ENCODE peak calls at places on chromosomes 11 and 22, in nine cellular contexts. Z, H, F, O, G, B, R, L and W are unnamed samples.

GRCh38 chr11:34204396-34205279 is 99.2 kb downstream of the NAT10 start:
- DNase-seq in L (no peak), F (no peak), R (no peak), B (no peak), Z (no peak), O (no peak), H (no peak), G (no peak), W (no peak)

GRCh38 chr11:117610045-117610444 is 187.0 kb downstream of the DSCAML1 start:
- DNase-seq in G (no peak), H (no peak), Z (no peak), R (no peak), B (no peak), F (no peak), L (no peak), O (no peak), W (no peak)

GRCh38 chr22:41478891-41479521 is 10.1 kb downstream of the ACO2 start:
- DNase-seq in F (no peak), L (no peak), R (no peak), Z (no peak), G (no peak), O (no peak), H (peak; percentile 70), B (no peak), W (no peak)

GRCh38 chr11:29996016-29996415 is 20.8 kb downstream of the KCNA4 start:
- DNase-seq in H (no peak), Z (no peak), G (no peak), R (no peak), L (no peak), O (no peak), F (no peak), B (no peak), W (no peak)

GRCh38 chr22:47218671-47219070 is 456.2 kb downstream of the TBC1D22A start:
- DNase-seq in O (no peak), G (no peak), L (no peak), B (no peak), F (no peak), Z (no peak), R (no peak), H (peak; percentile 41), W (no peak)

GRCh38 chr22:26970809-26971394 is 313.5 kb downstream of the MIAT start:
- DNase-seq in R (no peak), O (no peak), H (no peak), L (no peak), Z (no peak), F (no peak), B (no peak), G (no peak), W (no peak)

GRCh38 chr22:49976439-49977175 is 16.0 kb downstream of the PIM3 start:
- DNase-seq in L (no peak), H (no peak), Z (no peak), B (peak; percentile 28), G (no peak), O (no peak), R (no peak), F (no peak), W (no peak)

GRCh38 chr11:7965386-7965785 is at the start of gene NLRP10:
- DNase-seq in R (no peak), B (no peak), Z (no peak), O (no peak), L (no peak), F (no peak), G (no peak), H (no peak), W (no peak)

GRCh38 chr11:22832315-22833041 is 2.9 kb upstream of the SVIP start:
- DNase-seq in H (no peak), R (no peak), G (no peak), F (no peak), L (no peak), O (no peak), B (no peak), Z (no peak), W (no peak)

GRCh38 chr11:11220786-11221185 is 132.3 kb downstream of the CSNK2A3 start:
- DNase-seq in F (no peak), O (no peak), Z (no peak), G (no peak), R (no peak), B (no peak), L (no peak), H (no peak), W (no peak)

GRCh38 chr11:122189259-122189658 is 73.2 kb upstream of the BLID start:
- DNase-seq in Z (no peak), O (no peak), F (no peak), R (no peak), B (no peak), G (peak; percentile 46), L (no peak), H (no peak), W (no peak)

GRCh38 chr22:19761500-19762314 is 1.1 kb downstream of the TBX1 start:
- DNase-seq in F (no peak), O (no peak), B (no peak), H (no peak), L (no peak), R (no peak), Z (peak; percentile 61), G (no peak), W (no peak)
- H3K4me1 ChIP-seq in F (peaks cover 7% of the 10 kb centered on the region), O (peaks cover 12% of the 10 kb centered on the region), B (no peaks in the 10 kb centered on the region), H (peaks cover 36% of the 10 kb centered on the region), L (peaks cover 9% of the 10 kb centered on the region), R (peaks cover 19% of the 10 kb centered on the region), Z (peaks cover 24% of the 10 kb centered on the region), G (peaks cover 13% of the 10 kb centered on the region), W (peaks cover 22% of the 10 kb centered on the region)

GRCh38 chr11:2899080-2899783 is 13.7 kb upstream of the CDKN1C start:
- DNase-seq in F (peak; percentile 81), G (no peak), H (peak; percentile 79), B (no peak), L (no peak), Z (no peak), R (no peak), O (no peak), W (no peak)
- H3K4me1 ChIP-seq in F (peaks cover 15% of the 10 kb centered on the region), G (no peaks in the 10 kb centered on the region), H (peaks cover 17% of the 10 kb centered on the region), B (peaks cover 21% of the 10 kb centered on the region), L (peaks cover 15% of the 10 kb centered on the region), Z (peaks cover 8% of the 10 kb centered on the region), R (peaks cover 43% of the 10 kb centered on the region), O (peaks cover 24% of the 10 kb centered on the region), W (peaks cover 14% of the 10 kb centered on the region)

GRCh38 chr11:93525601-93526000 is 17.6 kb downstream of the SMCO4 start:
- DNase-seq in O (no peak), L (no peak), Z (no peak), B (no peak), H (no peak), F (no peak), R (no peak), G (no peak), W (no peak)

GRCh38 chr11:93524173-93524536 is 19.0 kb downstream of the SMCO4 start:
- DNase-seq in O (no peak), Z (no peak), B (no peak), H (no peak), R (no peak), F (no peak), G (no peak), L (no peak), W (no peak)

GRCh38 chr11:93526691-93527583 is 16.3 kb downstream of the SMCO4 start:
- DNase-seq in F (no peak), G (no peak), O (no peak), Z (no peak), H (no peak), L (no peak), B (no peak), R (no peak), W (no peak)

GRCh38 chr11:93524868-93525267 is 18.3 kb downstream of the SMCO4 start:
- DNase-seq in O (no peak), B (no peak), G (no peak), Z (no peak), H (no peak), R (no peak), L (no peak), F (no peak), W (no peak)

DNA sequence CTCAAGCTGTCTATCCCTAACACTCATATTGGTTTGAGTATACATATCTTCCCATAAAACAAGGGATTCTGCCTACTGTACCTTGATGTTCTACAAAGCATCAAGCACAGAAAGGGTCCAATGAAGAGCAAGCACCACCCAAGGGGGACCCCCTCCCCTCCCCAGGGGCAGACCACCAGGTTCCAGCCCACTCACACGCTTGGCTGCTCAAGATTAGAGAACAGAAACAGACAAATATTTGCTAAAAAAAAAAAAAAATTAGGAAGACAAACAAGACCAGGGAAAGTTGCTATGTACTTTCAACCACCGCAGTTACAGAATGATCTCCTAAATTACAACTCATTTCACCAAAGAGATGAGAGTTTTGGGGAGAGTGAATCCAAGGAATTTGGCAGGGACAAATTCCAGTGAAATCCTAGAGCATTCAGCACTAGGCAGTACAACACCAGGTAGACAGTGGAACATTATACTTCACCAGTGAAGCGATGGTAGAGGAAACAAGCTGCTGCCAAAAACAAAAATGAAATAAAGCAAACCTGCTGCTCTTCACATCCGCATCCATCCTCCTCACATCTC is 17.0 kb downstream of the SMCO4 start:
- DNase-seq in F (no peak), B (no peak), O (no peak), H (no peak), R (no peak), G (no peak), L (no peak), Z (no peak), W (no peak)
- H3K4me1 ChIP-seq in F (peaks cover 51% of the 10 kb centered on the region), B (no peaks in the 10 kb centered on the region), O (peaks cover 60% of the 10 kb centered on the region), H (peaks cover 21% of the 10 kb centered on the region), R (no peaks in the 10 kb centered on the region), G (peaks cover 12% of the 10 kb centered on the region), L (peaks cover 5% of the 10 kb centered on the region), Z (peaks cover 12% of the 10 kb centered on the region), W (peaks cover 38% of the 10 kb centered on the region)

GRCh38 chr22:31628969-31629723 is 32.9 kb downstream of the PISD start:
- DNase-seq in F (no peak), B (no peak), Z (no peak), R (no peak), L (no peak), H (no peak), O (no peak), G (no peak), W (no peak)

GRCh38 chr22:31628362-31628761 is 33.7 kb downstream of the PISD start:
- DNase-seq in B (no peak), H (no peak), O (no peak), F (no peak), Z (no peak), R (no peak), G (no peak), L (no peak), W (no peak)

GRCh38 chr22:31630331-31631329 is 31.4 kb downstream of the PISD start:
- DNase-seq in H (peak; percentile 88), Z (peak; percentile 87), G (peak; percentile 76), F (peak; percentile 90), B (peak; percentile 93), O (peak; percentile 93), L (peak; percentile 64), R (peak; percentile 90), W (peak; percentile 82)

GRCh38 chr22:31629741-31630184 is 32.3 kb downstream of the PISD start:
- DNase-seq in H (no peak), B (no peak), F (no peak), Z (no peak), L (no peak), O (no peak), R (no peak), G (no peak), W (no peak)

DNA sequence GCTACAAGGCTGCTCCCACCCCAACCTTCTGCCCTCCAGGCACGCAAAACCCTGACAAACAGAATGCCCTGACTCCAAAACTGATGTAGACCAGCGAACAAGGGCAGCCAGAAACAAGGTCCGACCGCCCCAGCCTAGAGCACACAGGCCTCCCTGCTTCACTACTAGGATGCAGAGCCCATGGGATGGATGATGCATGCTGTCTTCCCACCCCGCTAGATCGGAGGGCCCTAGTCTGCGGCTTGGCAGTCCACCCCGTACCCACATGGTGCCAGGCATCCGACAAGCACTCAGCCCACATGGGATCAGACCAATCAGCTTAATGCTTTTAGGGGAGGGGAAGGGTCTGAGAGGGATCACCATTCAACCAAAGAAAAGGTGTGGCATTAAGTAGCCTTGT is 30.6 kb downstream of the PISD start:
- DNase-seq in F (no peak), G (no peak), O (no peak), B (peak; percentile 36), L (no peak), Z (no peak), H (no peak), R (no peak), W (no peak)
- H3K4me1 ChIP-seq in F (peaks cover 19% of the 10 kb centered on the region), G (peaks cover 7% of the 10 kb centered on the region), O (peaks cover 41% of the 10 kb centered on the region), B (no peaks in the 10 kb centered on the region), L (peaks cover 11% of the 10 kb centered on the region), Z (peaks cover 10% of the 10 kb centered on the region), H (peaks cover 61% of the 10 kb centered on the region), R (peaks cover 38% of the 10 kb centered on the region), W (peaks cover 44% of the 10 kb centered on the region)